ENCODE peak calls at places on chromosomes 3 and 15, in five cellular contexts. One of them, this sample, is unnamed.

GRCh38 chr3:7710284-7710683 is 791.3 kb upstream of the LMCD1 start:
- DNase-seq in brain microvascular endothelial cell: no peak
- DNase-seq in upper lobe of right lung: no peak
- DNase-seq in neuronal stem cell: no peak
- DNase-seq in PC-9: no peak
- DNase-seq in this sample: no peak

GRCh38 chr3:146543461-146544012 is 870 bp downstream of the PLSCR1 start:
- DNase-seq in brain microvascular endothelial cell: no peak
- DNase-seq in upper lobe of right lung: no peak
- DNase-seq in neuronal stem cell: no peak
- DNase-seq in PC-9: no peak
- DNase-seq in this sample: no peak

GRCh38 chr3:193945126-193945525 is 190.8 kb upstream of the HES1 start:
- DNase-seq in brain microvascular endothelial cell: no peak
- DNase-seq in upper lobe of right lung: no peak
- DNase-seq in neuronal stem cell: no peak
- DNase-seq in PC-9: no peak
- DNase-seq in this sample: no peak

GRCh38 chr3:161854232-161854771 is 357.7 kb downstream of the OTOL1 start:
- DNase-seq in brain microvascular endothelial cell: peak
- DNase-seq in upper lobe of right lung: no peak
- DNase-seq in neuronal stem cell: no peak
- DNase-seq in PC-9: peak
- DNase-seq in this sample: peak

GRCh38 chr3:138646527-138646926 is 38.0 kb downstream of the FAIM start:
- DNase-seq in brain microvascular endothelial cell: no peak
- DNase-seq in upper lobe of right lung: no peak
- DNase-seq in neuronal stem cell: no peak
- DNase-seq in PC-9: no peak
- DNase-seq in this sample: no peak

GRCh38 chr3:143594217-143594616 is 254.1 kb downstream of the SLC9A9 start:
- DNase-seq in brain microvascular endothelial cell: no peak
- DNase-seq in upper lobe of right lung: no peak
- DNase-seq in neuronal stem cell: no peak
- DNase-seq in PC-9: no peak
- DNase-seq in this sample: no peak

GRCh38 chr3:134058728-134059601 is 29.2 kb upstream of the SLCO2A1 start:
- DNase-seq in brain microvascular endothelial cell: no peak
- DNase-seq in upper lobe of right lung: no peak
- DNase-seq in neuronal stem cell: no peak
- DNase-seq in PC-9: no peak
- DNase-seq in this sample: no peak

GRCh38 chr3:29011441-29011840 is 269.4 kb upstream of the RBMS3 start:
- DNase-seq in brain microvascular endothelial cell: no peak
- DNase-seq in upper lobe of right lung: no peak
- DNase-seq in neuronal stem cell: no peak
- DNase-seq in PC-9: no peak
- DNase-seq in this sample: no peak

GRCh38 chr15:77021803-77022381 is 27.0 kb downstream of the PSTPIP1 start:
- DNase-seq in brain microvascular endothelial cell: peak
- DNase-seq in upper lobe of right lung: peak
- DNase-seq in neuronal stem cell: no peak
- DNase-seq in PC-9: no peak
- DNase-seq in this sample: no peak

GRCh38 chr3:31562525-31562924 is 29.8 kb downstream of the STT3B start:
- DNase-seq in brain microvascular endothelial cell: no peak
- DNase-seq in upper lobe of right lung: peak
- DNase-seq in neuronal stem cell: no peak
- DNase-seq in PC-9: no peak
- DNase-seq in this sample: no peak

GRCh38 chr3:165070682-165071081 is 7.6 kb downstream of the SI start:
- DNase-seq in brain microvascular endothelial cell: no peak
- DNase-seq in upper lobe of right lung: no peak
- DNase-seq in neuronal stem cell: no peak
- DNase-seq in PC-9: no peak
- DNase-seq in this sample: no peak

GRCh38 chr15:39156166-39156565 is 424.7 kb upstream of the THBS1 start:
- DNase-seq in brain microvascular endothelial cell: no peak
- DNase-seq in upper lobe of right lung: no peak
- DNase-seq in neuronal stem cell: no peak
- DNase-seq in PC-9: no peak
- DNase-seq in this sample: no peak

GRCh38 chr3:8490079-8490552 is 11.5 kb upstream of the LMCD1 start:
- DNase-seq in brain microvascular endothelial cell: peak
- DNase-seq in upper lobe of right lung: no peak
- DNase-seq in neuronal stem cell: no peak
- DNase-seq in PC-9: no peak
- DNase-seq in this sample: peak

GRCh38 chr15:61659571-61660190 is 400.6 kb downstream of the VPS13C start:
- DNase-seq in brain microvascular endothelial cell: peak
- DNase-seq in upper lobe of right lung: no peak
- DNase-seq in neuronal stem cell: no peak
- DNase-seq in PC-9: no peak
- DNase-seq in this sample: no peak

GRCh38 chr3:196648856-196649255 is 9.4 kb downstream of the NRROS start:
- DNase-seq in brain microvascular endothelial cell: no peak
- DNase-seq in upper lobe of right lung: no peak
- DNase-seq in neuronal stem cell: no peak
- DNase-seq in PC-9: no peak
- DNase-seq in this sample: no peak

GRCh38 chr15:89531796-89532537 is 35.6 kb upstream of the RHCG start:
- DNase-seq in brain microvascular endothelial cell: peak
- DNase-seq in upper lobe of right lung: no peak
- DNase-seq in neuronal stem cell: no peak
- DNase-seq in PC-9: no peak
- DNase-seq in this sample: peak

GRCh38 chr15:75648156-75649000 is 666 bp downstream of the SNX33 start:
- DNase-seq in brain microvascular endothelial cell: no peak
- DNase-seq in upper lobe of right lung: peak
- DNase-seq in neuronal stem cell: peak
- DNase-seq in PC-9: peak
- DNase-seq in this sample: no peak

GRCh38 chr15:95180530-95180929 is 949.2 kb downstream of the MCTP2 start:
- DNase-seq in brain microvascular endothelial cell: no peak
- DNase-seq in upper lobe of right lung: no peak
- DNase-seq in neuronal stem cell: no peak
- DNase-seq in PC-9: no peak
- DNase-seq in this sample: no peak

GRCh38 chr3:140505256-140505655 is 172.6 kb upstream of the TRIM42 start:
- DNase-seq in brain microvascular endothelial cell: peak
- DNase-seq in upper lobe of right lung: no peak
- DNase-seq in neuronal stem cell: peak
- DNase-seq in PC-9: no peak
- DNase-seq in this sample: no peak

GRCh38 chr15:36498401-36498800 is 81.0 kb upstream of the CDIN1 start:
- DNase-seq in brain microvascular endothelial cell: no peak
- DNase-seq in upper lobe of right lung: no peak
- DNase-seq in neuronal stem cell: no peak
- DNase-seq in PC-9: no peak
- DNase-seq in this sample: no peak

GRCh38 chr3:181457190-181457589 is 254.5 kb upstream of the SOX2 start:
- DNase-seq in brain microvascular endothelial cell: no peak
- DNase-seq in upper lobe of right lung: no peak
- DNase-seq in neuronal stem cell: no peak
- DNase-seq in PC-9: no peak
- DNase-seq in this sample: no peak
- H3K27ac ChIP-seq in brain microvascular endothelial cell: no peak
- H3K27ac ChIP-seq in upper lobe of right lung: no peak
- H3K27ac ChIP-seq in neuronal stem cell: no peak
- H3K27ac ChIP-seq in PC-9: no peak
- H3K27ac ChIP-seq in this sample: no peak

GRCh38 chr3:14601692-14602005 is 49.9 kb upstream of the CCDC174 start:
- DNase-seq in brain microvascular endothelial cell: no peak
- DNase-seq in upper lobe of right lung: no peak
- DNase-seq in neuronal stem cell: no peak
- DNase-seq in PC-9: no peak
- DNase-seq in this sample: no peak
- H3K27ac ChIP-seq in brain microvascular endothelial cell: no peak
- H3K27ac ChIP-seq in upper lobe of right lung: no peak
- H3K27ac ChIP-seq in neuronal stem cell: no peak
- H3K27ac ChIP-seq in PC-9: no peak
- H3K27ac ChIP-seq in this sample: no peak

GRCh38 chr3:78049501-78049900 is 1009.6 kb downstream of the ROBO2 start:
- DNase-seq in brain microvascular endothelial cell: no peak
- DNase-seq in upper lobe of right lung: no peak
- DNase-seq in neuronal stem cell: no peak
- DNase-seq in PC-9: no peak
- DNase-seq in this sample: no peak
- H3K27ac ChIP-seq in brain microvascular endothelial cell: no peak
- H3K27ac ChIP-seq in upper lobe of right lung: no peak
- H3K27ac ChIP-seq in neuronal stem cell: no peak
- H3K27ac ChIP-seq in PC-9: no peak
- H3K27ac ChIP-seq in this sample: no peak

DNA sequence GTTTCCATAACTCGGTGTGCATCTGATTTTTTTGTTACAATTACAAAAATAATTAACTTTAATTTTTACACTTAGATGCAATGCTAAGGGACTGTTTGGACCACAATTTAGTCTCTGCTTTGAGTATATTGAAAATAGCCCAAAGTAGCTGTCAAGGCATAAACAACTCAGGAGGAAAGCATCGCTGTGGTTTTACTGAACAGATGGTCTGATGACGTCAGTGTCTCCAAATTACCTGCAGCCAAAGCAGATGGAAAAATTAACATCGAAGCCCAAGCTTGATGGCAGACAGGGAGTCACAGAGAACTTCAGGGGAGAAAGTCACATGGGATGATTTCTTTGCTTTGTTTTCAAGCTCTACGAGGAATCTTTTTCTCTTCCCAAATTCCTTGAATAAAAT is 83.1 kb upstream of the PLCL2 start:
- DNase-seq in brain microvascular endothelial cell: no peak
- DNase-seq in upper lobe of right lung: no peak
- DNase-seq in neuronal stem cell: no peak
- DNase-seq in PC-9: no peak
- DNase-seq in this sample: no peak
- H3K27ac ChIP-seq in brain microvascular endothelial cell: no peak
- H3K27ac ChIP-seq in upper lobe of right lung: no peak
- H3K27ac ChIP-seq in neuronal stem cell: no peak
- H3K27ac ChIP-seq in PC-9: no peak
- H3K27ac ChIP-seq in this sample: no peak

DNA sequence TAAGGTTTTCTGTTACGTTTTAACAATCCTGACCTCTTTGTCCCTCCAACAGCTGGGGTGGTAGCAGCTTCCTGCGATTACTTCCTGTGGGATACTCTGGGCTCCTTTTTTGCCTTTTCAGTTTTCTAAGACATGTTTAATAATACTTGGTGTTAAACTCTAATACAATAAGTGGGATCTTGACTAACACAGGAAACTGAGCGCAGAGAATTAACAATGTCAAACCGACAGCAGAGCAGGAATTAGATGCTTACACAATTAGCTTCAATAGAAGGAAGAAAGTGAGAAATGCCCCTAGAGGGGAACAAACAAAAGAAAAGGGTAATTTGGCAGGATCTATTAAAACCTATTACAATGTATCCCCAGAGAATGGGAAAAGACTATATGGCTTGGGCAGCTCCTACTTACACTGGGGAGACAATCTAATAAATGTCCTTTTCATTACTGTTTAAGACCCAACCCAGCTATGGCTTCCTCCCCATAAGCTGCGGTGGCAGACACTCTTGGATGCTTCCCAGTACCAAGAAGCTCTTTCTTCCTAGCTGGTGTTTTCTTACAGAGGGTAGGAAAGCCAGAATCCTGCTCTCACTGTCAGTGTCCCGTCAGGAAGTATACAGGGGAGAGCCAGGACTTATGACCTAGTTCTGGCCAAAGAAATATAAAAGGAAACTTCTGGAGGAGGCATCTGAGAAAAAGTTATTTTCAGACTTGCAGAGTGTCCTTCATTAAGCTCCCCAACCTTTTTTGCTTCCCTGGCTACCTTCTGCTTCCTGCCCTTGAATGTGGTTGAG is 194.2 kb upstream of the KBTBD8 start:
- DNase-seq in brain microvascular endothelial cell: no peak
- DNase-seq in upper lobe of right lung: no peak
- DNase-seq in neuronal stem cell: no peak
- DNase-seq in PC-9: no peak
- DNase-seq in this sample: no peak
- H3K27ac ChIP-seq in brain microvascular endothelial cell: no peak
- H3K27ac ChIP-seq in upper lobe of right lung: no peak
- H3K27ac ChIP-seq in neuronal stem cell: peak
- H3K27ac ChIP-seq in PC-9: no peak
- H3K27ac ChIP-seq in this sample: no peak

GRCh38 chr15:70063284-70063991 is 34.3 kb downstream of the TLE3 start:
- DNase-seq in brain microvascular endothelial cell: no peak
- DNase-seq in upper lobe of right lung: peak
- DNase-seq in neuronal stem cell: no peak
- DNase-seq in PC-9: no peak
- DNase-seq in this sample: no peak
- H3K27ac ChIP-seq in brain microvascular endothelial cell: no peak
- H3K27ac ChIP-seq in upper lobe of right lung: no peak
- H3K27ac ChIP-seq in neuronal stem cell: no peak
- H3K27ac ChIP-seq in PC-9: no peak
- H3K27ac ChIP-seq in this sample: no peak

GRCh38 chr15:85839637-85840036 is 44.9 kb upstream of the KLHL25 start:
- DNase-seq in brain microvascular endothelial cell: no peak
- DNase-seq in upper lobe of right lung: no peak
- DNase-seq in neuronal stem cell: no peak
- DNase-seq in PC-9: no peak
- DNase-seq in this sample: no peak
- H3K27ac ChIP-seq in brain microvascular endothelial cell: no peak
- H3K27ac ChIP-seq in upper lobe of right lung: no peak
- H3K27ac ChIP-seq in neuronal stem cell: no peak
- H3K27ac ChIP-seq in PC-9: no peak
- H3K27ac ChIP-seq in this sample: no peak

DNA sequence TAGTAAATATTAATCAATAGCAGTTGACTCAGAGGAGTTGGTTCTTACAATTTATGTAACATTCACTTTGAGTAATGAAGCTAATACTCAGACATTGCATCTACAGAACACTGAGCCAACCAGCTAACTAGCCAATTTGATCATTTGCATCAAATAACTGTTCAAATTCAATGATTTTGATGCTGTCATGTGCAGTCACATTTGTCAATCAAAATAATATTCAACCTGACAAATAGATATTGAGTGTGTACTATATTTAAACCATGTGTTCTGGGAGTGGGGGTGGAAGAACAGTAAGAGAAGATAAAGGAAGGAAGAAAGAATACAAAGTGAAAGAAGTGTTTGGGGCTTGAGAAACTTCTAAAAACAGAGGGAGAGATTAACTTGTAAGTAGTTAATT is 277.2 kb upstream of the ARHGEF26 start:
- DNase-seq in brain microvascular endothelial cell: no peak
- DNase-seq in upper lobe of right lung: no peak
- DNase-seq in neuronal stem cell: no peak
- DNase-seq in PC-9: no peak
- DNase-seq in this sample: no peak
- H3K27ac ChIP-seq in brain microvascular endothelial cell: no peak
- H3K27ac ChIP-seq in upper lobe of right lung: no peak
- H3K27ac ChIP-seq in neuronal stem cell: no peak
- H3K27ac ChIP-seq in PC-9: no peak
- H3K27ac ChIP-seq in this sample: no peak

DNA sequence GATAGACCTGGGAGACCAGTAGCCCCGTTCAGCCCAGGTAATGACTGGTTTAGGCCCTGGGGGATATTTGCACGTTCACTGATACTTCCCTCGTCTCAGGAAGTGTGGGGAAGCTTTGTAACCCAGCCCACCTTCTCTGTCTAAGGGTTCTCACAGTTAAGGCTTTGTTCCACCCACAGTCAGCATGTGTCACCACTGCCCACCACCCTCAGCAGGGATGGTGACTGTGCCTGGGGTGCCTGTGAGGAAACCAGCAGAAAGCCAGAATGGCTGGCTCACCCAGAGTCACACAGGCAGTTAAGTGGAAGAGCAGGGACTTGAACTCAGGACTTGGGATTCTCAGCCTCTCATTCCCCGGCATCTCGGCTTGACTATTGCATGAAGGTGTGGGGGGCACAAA is 5.2 kb downstream of the KBTBD13 start:
- DNase-seq in brain microvascular endothelial cell: no peak
- DNase-seq in upper lobe of right lung: no peak
- DNase-seq in neuronal stem cell: no peak
- DNase-seq in PC-9: no peak
- DNase-seq in this sample: no peak
- H3K27ac ChIP-seq in brain microvascular endothelial cell: no peak
- H3K27ac ChIP-seq in upper lobe of right lung: peak
- H3K27ac ChIP-seq in neuronal stem cell: no peak
- H3K27ac ChIP-seq in PC-9: no peak
- H3K27ac ChIP-seq in this sample: no peak

This sample was measured in epithelial cell of prostate.